ENCODE peak calls at places on chromosome 11, in nine cellular contexts. J, Z, G, A, O, I, Y, U and Q are unnamed samples.

GRCh38 chr11:118194835-118195627 is 18.6 kb upstream of the SCN2B start:
- DNase-seq in J (peak), Z (peak), G (peak), A (peak), O (peak), I (no peak), Y (peak), U (peak), Q (peak)

GRCh38 chr11:8652140-8652539 is 30.3 kb downstream of the TRIM66 start:
- DNase-seq in J (no peak), Z (no peak), G (no peak), A (peak), O (no peak), I (no peak), Y (no peak), U (no peak), Q (no peak)

GRCh38 chr11:64150481-64151239 is 15.3 kb downstream of the MACROD1 start:
- DNase-seq in J (no peak), Z (peak), G (no peak), A (no peak), O (peak), I (no peak), Y (no peak), U (peak), Q (no peak)

GRCh38 chr11:95450547-95451123 is 219.6 kb upstream of the SESN3 start:
- DNase-seq in J (no peak), Z (no peak), G (no peak), A (peak), O (no peak), I (no peak), Y (no peak), U (no peak), Q (no peak)

GRCh38 chr11:61679893-61680621 is at the start of gene DAGLA:
- DNase-seq in J (peak), Z (peak), G (peak), A (peak), O (peak), I (peak), Y (peak), U (peak), Q (peak)

GRCh38 chr11:67282876-67283371 is 6.2 kb upstream of the ANKRD13D start:
- DNase-seq in J (no peak), Z (no peak), G (peak), A (no peak), O (no peak), I (no peak), Y (no peak), U (peak), Q (no peak)

GRCh38 chr11:94926698-94927237 is 46.6 kb downstream of the CWC15 start:
- DNase-seq in J (no peak), Z (peak), G (peak), A (peak), O (peak), I (no peak), Y (peak), U (peak), Q (no peak)

GRCh38 chr11:86303257-86303656 is 1.2 kb downstream of the HIKESHI start:
- DNase-seq in J (no peak), Z (no peak), G (no peak), A (peak), O (no peak), I (no peak), Y (no peak), U (no peak), Q (no peak)

GRCh38 chr11:72939031-72939430 is 124.8 kb downstream of the ATG16L2 start:
- DNase-seq in J (no peak), Z (no peak), G (no peak), A (no peak), O (no peak), I (no peak), Y (no peak), U (no peak), Q (no peak)

GRCh38 chr11:122656631-122657101 is 1.1 kb downstream of the UBASH3B start:
- DNase-seq in J (peak), Z (peak), G (peak), A (peak), O (peak), I (peak), Y (peak), U (peak), Q (peak)

GRCh38 chr11:124174001-124174400 is 9.1 kb upstream of the OR10D3 start:
- DNase-seq in J (peak), Z (no peak), G (no peak), A (peak), O (no peak), I (no peak), Y (no peak), U (no peak), Q (no peak)

GRCh38 chr11:110490886-110491285 is 61.1 kb downstream of the FDX1 start:
- DNase-seq in J (peak), Z (no peak), G (no peak), A (peak), O (no peak), I (no peak), Y (peak), U (no peak), Q (no peak)

GRCh38 chr11:130400793-130401483 is 27.5 kb downstream of the ADAMTS8 start:
- DNase-seq in J (no peak), Z (no peak), G (no peak), A (peak), O (no peak), I (no peak), Y (peak), U (peak), Q (no peak)

GRCh38 chr11:5367461-5368074 is 16.0 kb upstream of the OR51M1 start:
- DNase-seq in J (no peak), Z (no peak), G (no peak), A (peak), O (no peak), I (no peak), Y (no peak), U (no peak), Q (no peak)

GRCh38 chr11:88522624-88523361 is 185.3 kb upstream of the CTSC start:
- DNase-seq in J (no peak), Z (no peak), G (no peak), A (no peak), O (no peak), I (no peak), Y (no peak), U (no peak), Q (no peak)

GRCh38 chr11:130873766-130874165 is 42.5 kb downstream of the SNX19 start:
- DNase-seq in J (no peak), Z (no peak), G (no peak), A (peak), O (no peak), I (no peak), Y (no peak), U (no peak), Q (no peak)

GRCh38 chr11:78961938-78962701 is 387.5 kb upstream of the NARS2 start:
- DNase-seq in J (no peak), Z (no peak), G (no peak), A (peak), O (no peak), I (no peak), Y (no peak), U (no peak), Q (peak)

GRCh38 chr11:128336203-128336602 is 251.2 kb downstream of the ETS1 start:
- DNase-seq in J (no peak), Z (peak), G (no peak), A (peak), O (no peak), I (no peak), Y (peak), U (peak), Q (no peak)

GRCh38 chr11:123299721-123300120 is 104.7 kb upstream of the CLMP start:
- DNase-seq in J (no peak), Z (no peak), G (no peak), A (no peak), O (no peak), I (no peak), Y (no peak), U (peak), Q (peak)

GRCh38 chr11:47524200-47524874 is 28.6 kb downstream of the CELF1 start:
- DNase-seq in J (no peak), Z (peak), G (no peak), A (no peak), O (no peak), I (no peak), Y (no peak), U (peak), Q (no peak)

GRCh38 chr11:45156201-45156600 is 9.8 kb downstream of the PRDM11 start:
- DNase-seq in J (no peak), Z (no peak), G (no peak), A (no peak), O (no peak), I (no peak), Y (no peak), U (no peak), Q (no peak)

GRCh38 chr11:130706572-130706971 is 209.7 kb downstream of the SNX19 start:
- DNase-seq in J (no peak), Z (no peak), G (no peak), A (peak), O (no peak), I (no peak), Y (no peak), U (no peak), Q (no peak)

GRCh38 chr11:70537576-70538571 is 139.5 kb downstream of the CTTN start:
- DNase-seq in J (no peak), Z (no peak), G (peak), A (no peak), O (no peak), I (peak), Y (no peak), U (no peak), Q (no peak)

GRCh38 chr11:69380451-69380901 is 86.5 kb downstream of the MYEOV start:
- DNase-seq in J (no peak), Z (peak), G (peak), A (no peak), O (no peak), I (no peak), Y (no peak), U (no peak), Q (no peak)

GRCh38 chr11:76030973-76031590 is 175.2 kb downstream of the WNT11 start:
- DNase-seq in J (no peak), Z (no peak), G (no peak), A (peak), O (no peak), I (no peak), Y (no peak), U (no peak), Q (no peak)

GRCh38 chr11:69010964-69011623 is 2.0 kb downstream of the MRGPRF start:
- DNase-seq in J (no peak), Z (peak), G (peak), A (peak), O (no peak), I (no peak), Y (peak), U (peak), Q (peak)

GRCh38 chr11:93728792-93729128 is 12.5 kb downstream of the TAF1D start:
- DNase-seq in J (no peak), Z (no peak), G (no peak), A (no peak), O (no peak), I (no peak), Y (no peak), U (no peak), Q (no peak)

GRCh38 chr11:75351541-75352416 is at the start of gene ARRB1:
- DNase-seq in J (peak), Z (peak), G (peak), A (peak), O (peak), I (peak), Y (peak), U (peak), Q (peak)

GRCh38 chr11:98568011-98568410 is 452.7 kb upstream of the CNTN5 start:
- DNase-seq in J (no peak), Z (no peak), G (no peak), A (peak), O (no peak), I (peak), Y (no peak), U (no peak), Q (no peak)

GRCh38 chr11:2777871-2778629 is 78.3 kb upstream of the KCNQ1OT1 start:
- DNase-seq in J (no peak), Z (peak), G (peak), A (no peak), O (peak), I (peak), Y (no peak), U (peak), Q (peak)

GRCh38 chr11:128772814-128773213 is 78.9 kb downstream of the FLI1 start:
- DNase-seq in J (no peak), Z (peak), G (peak), A (no peak), O (peak), I (no peak), Y (peak), U (peak), Q (no peak)

GRCh38 chr11:83448686-83449085 is 162.5 kb upstream of the CCDC90B start:
- DNase-seq in J (no peak), Z (no peak), G (no peak), A (no peak), O (no peak), I (no peak), Y (no peak), U (no peak), Q (no peak)

GRCh38 chr11:86983071-86983488 is 27.9 kb upstream of the FZD4 start:
- DNase-seq in J (no peak), Z (peak), G (peak), A (no peak), O (no peak), I (peak), Y (peak), U (peak), Q (no peak)

GRCh38 chr11:18705651-18706281 is 7.2 kb downstream of the TMEM86A start:
- DNase-seq in J (no peak), Z (peak), G (peak), A (no peak), O (peak), I (peak), Y (peak), U (peak), Q (no peak)

GRCh38 chr11:108724974-108725689 is 60.3 kb downstream of the DDX10 start:
- DNase-seq in J (no peak), Z (no peak), G (no peak), A (no peak), O (no peak), I (no peak), Y (no peak), U (no peak), Q (no peak)

GRCh38 chr11:116134450-116134849 is 630.2 kb upstream of the CADM1 start:
- DNase-seq in J (no peak), Z (no peak), G (no peak), A (no peak), O (no peak), I (no peak), Y (no peak), U (no peak), Q (no peak)

GRCh38 chr11:130827697-130828377 is 88.4 kb downstream of the SNX19 start:
- DNase-seq in J (peak), Z (peak), G (no peak), A (peak), O (no peak), I (peak), Y (peak), U (peak), Q (no peak)

GRCh38 chr11:64367931-64368672 is 9.1 kb downstream of the RPS6KA4 start:
- DNase-seq in J (no peak), Z (no peak), G (no peak), A (no peak), O (no peak), I (no peak), Y (no peak), U (no peak), Q (no peak)

GRCh38 chr11:126135182-126136176 is 72.8 kb upstream of the CDON start:
- DNase-seq in J (no peak), Z (no peak), G (no peak), A (no peak), O (no peak), I (no peak), Y (no peak), U (no peak), Q (no peak)

GRCh38 chr11:104650234-104650633 is 248.0 kb downstream of the CASP12 start:
- DNase-seq in J (no peak), Z (no peak), G (no peak), A (no peak), O (no peak), I (peak), Y (no peak), U (no peak), Q (no peak)

GRCh38 chr11:103585911-103586310 is 450.5 kb upstream of the DDI1 start:
- DNase-seq in J (no peak), Z (no peak), G (no peak), A (no peak), O (no peak), I (no peak), Y (no peak), U (no peak), Q (no peak)

GRCh38 chr11:103591554-103591953 is 444.9 kb upstream of the DDI1 start:
- DNase-seq in J (no peak), Z (no peak), G (no peak), A (peak), O (no peak), I (no peak), Y (no peak), U (no peak), Q (no peak)

GRCh38 chr11:103585401-103585800 is 451.0 kb upstream of the DDI1 start:
- DNase-seq in J (no peak), Z (no peak), G (no peak), A (no peak), O (no peak), I (no peak), Y (no peak), U (no peak), Q (no peak)

GRCh38 chr11:103586756-103587155 is 449.7 kb upstream of the DDI1 start:
- DNase-seq in J (no peak), Z (no peak), G (no peak), A (peak), O (no peak), I (no peak), Y (no peak), U (no peak), Q (no peak)

GRCh38 chr11:103587951-103588788 is 448.3 kb upstream of the DDI1 start:
- DNase-seq in J (no peak), Z (no peak), G (no peak), A (peak), O (no peak), I (no peak), Y (no peak), U (no peak), Q (no peak)
- H3K27ac ChIP-seq in J (no peak), Z (no peak), G (no peak), A (no peak), O (no peak), I (no peak), Y (no peak), U (no peak), Q (no peak)

DNA sequence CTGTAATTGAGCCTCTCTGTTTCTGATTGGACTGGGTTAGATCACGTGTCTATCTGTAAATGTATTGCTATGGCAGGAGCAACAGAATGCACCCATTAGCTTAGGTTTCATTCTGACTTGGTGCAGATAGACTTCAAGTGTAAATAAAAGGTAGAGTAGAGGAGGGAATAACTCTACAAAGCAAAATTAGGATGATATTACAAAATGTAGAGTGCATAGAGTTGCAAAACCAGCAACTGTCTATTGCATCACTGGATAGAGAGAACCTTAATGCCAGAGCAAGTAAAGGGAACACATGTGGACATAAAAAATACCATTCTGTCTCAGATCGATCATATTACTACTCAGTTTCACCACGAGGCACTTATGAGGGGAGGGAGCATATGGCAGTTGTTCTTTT is 22.0 kb upstream of the CAT start:
- DNase-seq in J (no peak), Z (no peak), G (no peak), A (no peak), O (no peak), I (no peak), Y (no peak), U (no peak), Q (no peak)
- H3K27ac ChIP-seq in J (no peak), Z (no peak), G (no peak), A (no peak), O (no peak), I (no peak), Y (no peak), U (no peak), Q (no peak)

GRCh38 chr11:16356751-16357365 is 512 bp upstream of the SOX6 start:
- DNase-seq in J (no peak), Z (no peak), G (no peak), A (peak), O (no peak), I (no peak), Y (peak), U (peak), Q (peak)
- H3K27ac ChIP-seq in J (no peak), Z (no peak), G (no peak), A (no peak), O (no peak), I (no peak), Y (peak), U (peak), Q (peak)

GRCh38 chr11:35932121-35932520 is 11.7 kb upstream of the LDLRAD3 start:
- DNase-seq in J (no peak), Z (no peak), G (no peak), A (no peak), O (no peak), I (no peak), Y (no peak), U (no peak), Q (no peak)

GRCh38 chr11:35935390-35935789 is 8.5 kb upstream of the LDLRAD3 start:
- DNase-seq in J (no peak), Z (no peak), G (no peak), A (no peak), O (no peak), I (no peak), Y (no peak), U (no peak), Q (no peak)

GRCh38 chr11:35932641-35933571 is 11.0 kb upstream of the LDLRAD3 start:
- DNase-seq in J (no peak), Z (no peak), G (no peak), A (peak), O (no peak), I (no peak), Y (no peak), U (no peak), Q (no peak)

GRCh38 chr11:35934981-35935380 is 8.9 kb upstream of the LDLRAD3 start:
- DNase-seq in J (no peak), Z (no peak), G (no peak), A (no peak), O (no peak), I (no peak), Y (peak), U (no peak), Q (no peak)

DNA sequence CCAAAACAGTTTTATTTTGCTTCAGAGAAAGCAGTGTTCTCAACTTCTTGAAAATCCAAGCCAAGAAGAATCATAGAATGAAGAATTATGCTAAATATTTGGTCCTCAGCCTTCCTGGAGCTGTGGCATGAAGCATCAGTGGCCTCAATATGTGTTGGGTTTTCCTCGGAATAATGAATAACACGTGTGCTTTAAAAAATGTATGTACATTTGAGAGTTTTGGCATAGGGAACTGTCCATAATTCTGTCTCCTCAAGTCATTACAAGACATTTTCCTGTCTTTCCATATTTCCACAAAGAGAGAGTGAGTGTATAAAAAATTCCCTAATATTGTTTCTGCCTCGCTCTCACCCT is 10.3 kb upstream of the LDLRAD3 start:
- DNase-seq in J (no peak), Z (no peak), G (no peak), A (no peak), O (no peak), I (no peak), Y (no peak), U (no peak), Q (no peak)
- H3K27ac ChIP-seq in J (no peak), Z (no peak), G (no peak), A (no peak), O (no peak), I (no peak), Y (no peak), U (no peak), Q (no peak)

GRCh38 chr11:120218695-120219033 is 7.8 kb downstream of the OAF start:
- DNase-seq in J (no peak), Z (no peak), G (no peak), A (no peak), O (no peak), I (no peak), Y (no peak), U (no peak), Q (no peak)
- H3K27ac ChIP-seq in J (no peak), Z (peak), G (no peak), A (no peak), O (no peak), I (no peak), Y (no peak), U (peak), Q (peak)

GRCh38 chr11:12164061-12165014 is 53.9 kb downstream of the MICAL2 start:
- DNase-seq in J (no peak), Z (no peak), G (peak), A (peak), O (no peak), I (no peak), Y (no peak), U (no peak), Q (no peak)
- H3K27ac ChIP-seq in J (peak), Z (peak), G (no peak), A (peak), O (no peak), I (no peak), Y (peak), U (peak), Q (peak)

DNA sequence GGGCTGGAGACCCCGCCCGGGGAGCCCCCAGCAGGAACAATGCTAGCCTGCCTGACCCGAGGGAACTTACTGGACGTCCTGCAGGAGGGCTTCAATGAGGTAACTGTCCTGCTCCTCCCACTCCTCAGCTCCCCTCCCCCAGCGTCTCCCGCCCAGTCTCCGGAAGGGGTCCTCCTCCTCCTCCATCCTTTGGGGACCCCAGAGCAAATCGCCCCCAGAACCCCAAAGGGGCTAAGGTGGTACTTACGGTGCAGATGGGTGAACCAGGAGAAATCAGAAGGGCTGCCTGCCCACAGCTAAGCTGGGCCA is 272 bp downstream of the DIXDC1 start:
- DNase-seq in J (no peak), Z (no peak), G (no peak), A (no peak), O (peak), I (no peak), Y (no peak), U (no peak), Q (peak)
- H3K27ac ChIP-seq in J (peak), Z (peak), G (peak), A (no peak), O (peak), I (peak), Y (peak), U (peak), Q (peak)

GRCh38 chr11:114064216-114064615 is 4.7 kb downstream of the ZBTB16 start:
- DNase-seq in J (no peak), Z (no peak), G (no peak), A (no peak), O (no peak), I (no peak), Y (no peak), U (no peak), Q (no peak)
- H3K27ac ChIP-seq in J (no peak), Z (no peak), G (peak), A (no peak), O (no peak), I (no peak), Y (peak), U (no peak), Q (no peak)